ENCODE peak calls at places on chromosomes 7 and 10, in five cellular contexts. C is astrocyte of the cerebellum, M is hippocampal formation, L is AG04450, E is nucleus accumbens. Z is an unnamed sample.

GRCh38 chr7:73742753-73743641 is 4.4 kb upstream of the ABHD11 start:
- DNase-seq in L (no peak), C (no peak), E (peak; percentile 46), M (peak; percentile 33), Z (peak; percentile 87)

GRCh38 chr7:46569117-46569433 is 648.0 kb upstream of the IGFBP3 start:
- DNase-seq in C (no peak), M (no peak), L (no peak), E (no peak), Z (no peak)

GRCh38 chr10:71708301-71708703 is 11.3 kb downstream of the C10orf105 start:
- DNase-seq in L (no peak), C (no peak), M (peak; percentile 46), E (peak; percentile 54), Z (peak; percentile 76)

GRCh38 chr10:79014796-79015195 is 54.0 kb upstream of the ZMIZ1 start:
- DNase-seq in M (peak; percentile 27), L (no peak), C (no peak), E (no peak), Z (no peak)

GRCh38 chr7:155285423-155286220 is 12.1 kb upstream of the INSIG1 start:
- DNase-seq in E (no peak), C (no peak), M (no peak), L (no peak), Z (no peak)

GRCh38 chr10:133166828-133167692 is 7.0 kb downstream of the KNDC1 start:
- DNase-seq in E (no peak), L (no peak), C (no peak), M (no peak), Z (no peak)

GRCh38 chr7:43938892-43939482 is 12.8 kb downstream of the UBE2D4 start:
- DNase-seq in C (no peak), E (no peak), L (no peak), M (no peak), Z (no peak)

GRCh38 chr7:128861957-128862570 is 592 bp upstream of the ATP6V1F start:
- DNase-seq in E (no peak), L (no peak), M (no peak), C (no peak), Z (no peak)

GRCh38 chr7:128708824-128709223 is 30.3 kb upstream of the CALU start:
- DNase-seq in M (no peak), L (no peak), E (no peak), C (no peak), Z (no peak)

GRCh38 chr10:109866168-109866994 is 56.9 kb downstream of the XPNPEP1 start:
- DNase-seq in E (no peak), L (no peak), C (no peak), M (no peak), Z (no peak)

GRCh38 chr10:129424978-129425377 is 42.1 kb upstream of the MGMT start:
- DNase-seq in E (no peak), M (no peak), L (no peak), C (no peak), Z (no peak)

GRCh38 chr10:54314430-54314829 is 486.6 kb downstream of the PCDH15 start:
- DNase-seq in C (no peak), M (no peak), E (no peak), L (no peak), Z (no peak)

GRCh38 chr10:68861253-68861652 is 33.9 kb downstream of the STOX1 start:
- DNase-seq in M (no peak), L (no peak), C (no peak), E (no peak), Z (no peak)

GRCh38 chr7:88597941-88598425 is 161.5 kb upstream of the ZNF804B start:
- DNase-seq in C (no peak), L (no peak), M (no peak), E (no peak), Z (no peak)

GRCh38 chr7:5441840-5442513 is 18.3 kb upstream of the TNRC18 start:
- DNase-seq in L (no peak), C (no peak), E (no peak), M (no peak), Z (no peak)

GRCh38 chr7:114478384-114478783 is 63.8 kb downstream of the FOXP2 start:
- DNase-seq in M (no peak), C (no peak), L (peak; percentile 2), E (no peak), Z (no peak)

GRCh38 chr10:33237736-33238624 is 96.5 kb downstream of the NRP1 start:
- DNase-seq in L (peak; percentile 90), C (peak; percentile 96), M (no peak), E (no peak), Z (no peak)

GRCh38 chr10:100788027-100788900 is 42.9 kb downstream of the PAX2 start:
- DNase-seq in E (no peak), C (no peak), M (no peak), L (no peak), Z (no peak)

GRCh38 chr10:33388325-33388724 is 53.9 kb upstream of the NRP1 start:
- DNase-seq in E (no peak), M (no peak), L (no peak), C (no peak), Z (no peak)

GRCh38 chr10:64036306-64036930 is 515.2 kb downstream of the REEP3 start:
- DNase-seq in M (no peak), L (no peak), C (peak; percentile 27), E (no peak), Z (no peak)

GRCh38 chr10:101558206-101558605 is 29.9 kb downstream of the POLL start:
- DNase-seq in E (no peak), M (no peak), L (no peak), C (no peak), Z (no peak)

GRCh38 chr10:12479924-12480323 is 130.6 kb downstream of the CAMK1D start:
- DNase-seq in L (no peak), E (no peak), M (no peak), C (no peak), Z (no peak)

GRCh38 chr7:158073845-158074840 is 513.5 kb downstream of the PTPRN2 start:
- DNase-seq in L (no peak), M (no peak), C (no peak), E (no peak), Z (no peak)

GRCh38 chr10:87861566-87861952 is 1.8 kb downstream of the KLLN start:
- DNase-seq in E (peak; percentile 72), C (peak; percentile 27), L (peak; percentile 53), M (peak; percentile 60), Z (no peak)

GRCh38 chr10:9229702-9230101 is 1175.2 kb downstream of the GATA3 start:
- DNase-seq in M (no peak), C (no peak), L (no peak), E (no peak), Z (no peak)

GRCh38 chr7:82593780-82594179 is 150.2 kb upstream of the CACNA2D1 start:
- DNase-seq in M (no peak), L (no peak), E (no peak), C (no peak), Z (no peak)

GRCh38 chr10:101779544-101780186 is 3.6 kb downstream of the NPM3 start:
- DNase-seq in E (peak; percentile 41), M (peak; percentile 57), C (peak; percentile 12), L (peak; percentile 15), Z (peak; percentile 79)

GRCh38 chr10:71878327-71879034 is 27.4 kb upstream of the PSAP start:
- DNase-seq in C (no peak), L (no peak), M (no peak), E (no peak), Z (no peak)

GRCh38 chr10:109956454-109957091 is 33.3 kb upstream of the XPNPEP1 start:
- DNase-seq in C (peak; percentile 9), E (no peak), M (no peak), L (no peak), Z (no peak)

GRCh38 chr10:97590082-97590747 is 694 bp downstream of the C10orf62 start:
- DNase-seq in M (no peak), E (no peak), L (no peak), C (no peak), Z (no peak)

GRCh38 chr7:116792813-116793212 is 69.6 kb upstream of the CAPZA2 start:
- DNase-seq in C (no peak), E (no peak), M (no peak), L (no peak), Z (no peak)

GRCh38 chr7:70040971-70041766 is 442.9 kb downstream of the AUTS2 start:
- DNase-seq in C (peak; percentile 13), M (no peak), E (no peak), L (no peak), Z (no peak)

GRCh38 chr7:7568553-7568952 is 1.9 kb downstream of the MIOS start:
- DNase-seq in C (no peak), L (no peak), E (no peak), M (no peak), Z (no peak)

GRCh38 chr10:7218974-7219373 is 191.9 kb downstream of the SFMBT2 start:
- DNase-seq in C (no peak), M (no peak), L (no peak), E (no peak), Z (no peak)

GRCh38 chr10:30759423-30759822 is 129.9 kb upstream of the LYZL2 start:
- DNase-seq in L (peak; percentile 48), E (no peak), C (no peak), M (no peak), Z (no peak)

Z was measured in neuronal stem cell.